ENCODE peak calls at places on chromosome 20, in ten cellular contexts. One of them, this sample, is unnamed.

GRCh38 chr20:420721-421574 is 12.8 kb downstream of the RBCK1 start:
- DNase-seq in hippocampal formation: no peak
- DNase-seq in NCI-H1105: peak; percentile 94
- DNase-seq in SW 1271: peak; percentile 12
- DNase-seq in AG08396: peak; percentile 47
- DNase-seq in T1000: no peak
- DNase-seq in NT2/D1: no peak
- DNase-seq in HEK293T: peak; percentile 52
- DNase-seq in RCC 7860: no peak
- DNase-seq in NCI-H1694 treated with DMSO at 0.1 percent for 48 hours: no peak
- DNase-seq in this sample: no peak

GRCh38 chr20:57620274-57620990 is at the start of gene ZBP1:
- DNase-seq in AG08396: no peak
- DNase-seq in NCI-H1105: no peak
- DNase-seq in HEK293T: no peak
- DNase-seq in NT2/D1: no peak
- DNase-seq in SW 1271: no peak
- DNase-seq in hippocampal formation: no peak
- DNase-seq in T1000: no peak
- DNase-seq in RCC 7860: no peak
- DNase-seq in NCI-H1694 treated with DMSO at 0.1 percent for 48 hours: no peak
- DNase-seq in this sample: peak; percentile 45

GRCh38 chr20:46356195-46357029 is 48.1 kb upstream of the CDH22 start:
- DNase-seq in RCC 7860: no peak
- DNase-seq in HEK293T: no peak
- DNase-seq in AG08396: no peak
- DNase-seq in NT2/D1: no peak
- DNase-seq in NCI-H1694 treated with DMSO at 0.1 percent for 48 hours: no peak
- DNase-seq in T1000: no peak
- DNase-seq in hippocampal formation: no peak
- DNase-seq in SW 1271: no peak
- DNase-seq in NCI-H1105: no peak
- DNase-seq in this sample: no peak

GRCh38 chr20:19757487-19757972 is 528 bp upstream of the RIN2 start:
- DNase-seq in AG08396: peak; percentile 88
- DNase-seq in hippocampal formation: peak; percentile 66
- DNase-seq in NT2/D1: no peak
- DNase-seq in RCC 7860: no peak
- DNase-seq in SW 1271: peak; percentile 67
- DNase-seq in HEK293T: peak; percentile 47
- DNase-seq in NCI-H1694 treated with DMSO at 0.1 percent for 48 hours: no peak
- DNase-seq in NCI-H1105: peak; percentile 26
- DNase-seq in T1000: peak; percentile 17
- DNase-seq in this sample: peak; percentile 47

GRCh38 chr20:61560361-61560853 is 308.3 kb downstream of the CDH4 start:
- DNase-seq in SW 1271: no peak
- DNase-seq in NCI-H1105: no peak
- DNase-seq in T1000: peak; percentile 31
- DNase-seq in HEK293T: peak; percentile 12
- DNase-seq in NCI-H1694 treated with DMSO at 0.1 percent for 48 hours: no peak
- DNase-seq in RCC 7860: no peak
- DNase-seq in hippocampal formation: no peak
- DNase-seq in AG08396: peak; percentile 60
- DNase-seq in NT2/D1: no peak
- DNase-seq in this sample: peak; percentile 26

GRCh38 chr20:5267092-5267491 is 49.7 kb downstream of the PROKR2 start:
- DNase-seq in AG08396: no peak
- DNase-seq in T1000: no peak
- DNase-seq in SW 1271: no peak
- DNase-seq in NT2/D1: no peak
- DNase-seq in hippocampal formation: no peak
- DNase-seq in RCC 7860: no peak
- DNase-seq in HEK293T: no peak
- DNase-seq in NCI-H1105: no peak
- DNase-seq in NCI-H1694 treated with DMSO at 0.1 percent for 48 hours: no peak
- DNase-seq in this sample: no peak

GRCh38 chr20:32017711-32018251 is 7.5 kb downstream of the CCM2L start:
- DNase-seq in NT2/D1: no peak
- DNase-seq in NCI-H1694 treated with DMSO at 0.1 percent for 48 hours: no peak
- DNase-seq in SW 1271: peak; percentile 35
- DNase-seq in HEK293T: peak; percentile 56
- DNase-seq in NCI-H1105: peak; percentile 96
- DNase-seq in RCC 7860: no peak
- DNase-seq in AG08396: no peak
- DNase-seq in hippocampal formation: no peak
- DNase-seq in T1000: no peak
- DNase-seq in this sample: peak; percentile 35

GRCh38 chr20:14951105-14951504 is 613.7 kb upstream of the FLRT3 start:
- DNase-seq in SW 1271: no peak
- DNase-seq in AG08396: no peak
- DNase-seq in RCC 7860: no peak
- DNase-seq in NT2/D1: no peak
- DNase-seq in T1000: no peak
- DNase-seq in NCI-H1694 treated with DMSO at 0.1 percent for 48 hours: no peak
- DNase-seq in HEK293T: no peak
- DNase-seq in hippocampal formation: no peak
- DNase-seq in NCI-H1105: no peak
- DNase-seq in this sample: no peak

GRCh38 chr20:53940883-53941546 is 129.4 kb downstream of the BCAS1 start:
- DNase-seq in RCC 7860: peak; percentile 80
- DNase-seq in NT2/D1: no peak
- DNase-seq in NCI-H1694 treated with DMSO at 0.1 percent for 48 hours: no peak
- DNase-seq in hippocampal formation: peak; percentile 26
- DNase-seq in T1000: no peak
- DNase-seq in AG08396: peak; percentile 54
- DNase-seq in SW 1271: peak; percentile 55
- DNase-seq in HEK293T: no peak
- DNase-seq in NCI-H1105: no peak
- DNase-seq in this sample: peak; percentile 67

GRCh38 chr20:62580733-62581132 is 61.6 kb upstream of the SLCO4A1 start:
- DNase-seq in RCC 7860: no peak
- DNase-seq in T1000: no peak
- DNase-seq in NCI-H1694 treated with DMSO at 0.1 percent for 48 hours: no peak
- DNase-seq in hippocampal formation: no peak
- DNase-seq in NCI-H1105: no peak
- DNase-seq in AG08396: no peak
- DNase-seq in NT2/D1: no peak
- DNase-seq in HEK293T: no peak
- DNase-seq in SW 1271: no peak
- DNase-seq in this sample: no peak

GRCh38 chr20:58458342-58459057 is 56.7 kb downstream of the APCDD1L start:
- DNase-seq in NCI-H1694 treated with DMSO at 0.1 percent for 48 hours: no peak
- DNase-seq in RCC 7860: no peak
- DNase-seq in NCI-H1105: no peak
- DNase-seq in SW 1271: no peak
- DNase-seq in AG08396: no peak
- DNase-seq in T1000: no peak
- DNase-seq in NT2/D1: no peak
- DNase-seq in HEK293T: no peak
- DNase-seq in hippocampal formation: no peak
- DNase-seq in this sample: no peak

GRCh38 chr20:33773412-33774089 is 37.6 kb upstream of the CHMP4B start:
- DNase-seq in AG08396: no peak
- DNase-seq in SW 1271: no peak
- DNase-seq in NCI-H1105: no peak
- DNase-seq in T1000: no peak
- DNase-seq in hippocampal formation: no peak
- DNase-seq in RCC 7860: no peak
- DNase-seq in NCI-H1694 treated with DMSO at 0.1 percent for 48 hours: no peak
- DNase-seq in HEK293T: no peak
- DNase-seq in NT2/D1: no peak
- DNase-seq in this sample: no peak

GRCh38 chr20:39453890-39454289 is 491.7 kb downstream of the DHX35 start:
- DNase-seq in NT2/D1: no peak
- DNase-seq in NCI-H1105: no peak
- DNase-seq in hippocampal formation: no peak
- DNase-seq in NCI-H1694 treated with DMSO at 0.1 percent for 48 hours: peak; percentile 14
- DNase-seq in HEK293T: no peak
- DNase-seq in SW 1271: no peak
- DNase-seq in RCC 7860: no peak
- DNase-seq in T1000: no peak
- DNase-seq in AG08396: no peak
- DNase-seq in this sample: no peak

GRCh38 chr20:11229772-11230171 is 556.0 kb upstream of the JAG1 start:
- DNase-seq in SW 1271: peak; percentile 81
- DNase-seq in NCI-H1105: no peak
- DNase-seq in NT2/D1: no peak
- DNase-seq in RCC 7860: peak; percentile 80
- DNase-seq in NCI-H1694 treated with DMSO at 0.1 percent for 48 hours: no peak
- DNase-seq in hippocampal formation: no peak
- DNase-seq in HEK293T: no peak
- DNase-seq in AG08396: peak; percentile 63
- DNase-seq in T1000: peak; percentile 57
- DNase-seq in this sample: peak; percentile 41

GRCh38 chr20:33653900-33654596 is 8.1 kb upstream of the C20orf144 start:
- DNase-seq in SW 1271: no peak
- DNase-seq in NCI-H1105: peak; percentile 99
- DNase-seq in hippocampal formation: no peak
- DNase-seq in HEK293T: no peak
- DNase-seq in NT2/D1: no peak
- DNase-seq in NCI-H1694 treated with DMSO at 0.1 percent for 48 hours: no peak
- DNase-seq in T1000: no peak
- DNase-seq in RCC 7860: no peak
- DNase-seq in AG08396: no peak
- DNase-seq in this sample: peak; percentile 24

GRCh38 chr20:8132632-8133587 is 844 bp downstream of the PLCB1 start:
- DNase-seq in NT2/D1: no peak
- DNase-seq in RCC 7860: no peak
- DNase-seq in NCI-H1105: no peak
- DNase-seq in NCI-H1694 treated with DMSO at 0.1 percent for 48 hours: peak; percentile 17
- DNase-seq in SW 1271: no peak
- DNase-seq in hippocampal formation: peak; percentile 7
- DNase-seq in T1000: no peak
- DNase-seq in HEK293T: peak; percentile 23
- DNase-seq in AG08396: no peak
- DNase-seq in this sample: no peak

GRCh38 chr20:1122388-1123315 is 4.2 kb downstream of the PSMF1 start:
- DNase-seq in RCC 7860: no peak
- DNase-seq in HEK293T: no peak
- DNase-seq in hippocampal formation: no peak
- DNase-seq in SW 1271: no peak
- DNase-seq in AG08396: no peak
- DNase-seq in T1000: no peak
- DNase-seq in NT2/D1: no peak
- DNase-seq in NCI-H1694 treated with DMSO at 0.1 percent for 48 hours: no peak
- DNase-seq in NCI-H1105: peak; percentile 2
- DNase-seq in this sample: peak; percentile 17

GRCh38 chr20:53162251-53162835 is 190.2 kb downstream of the TSHZ2 start:
- DNase-seq in SW 1271: no peak
- DNase-seq in AG08396: peak; percentile 33
- DNase-seq in NCI-H1105: no peak
- DNase-seq in T1000: peak; percentile 56
- DNase-seq in NCI-H1694 treated with DMSO at 0.1 percent for 48 hours: no peak
- DNase-seq in RCC 7860: peak; percentile 58
- DNase-seq in HEK293T: peak; percentile 79
- DNase-seq in hippocampal formation: no peak
- DNase-seq in NT2/D1: peak; percentile 57
- DNase-seq in this sample: peak; percentile 19

GRCh38 chr20:20736303-20736702 is 23.9 kb upstream of the RALGAPA2 start:
- DNase-seq in NCI-H1105: no peak
- DNase-seq in NCI-H1694 treated with DMSO at 0.1 percent for 48 hours: no peak
- DNase-seq in NT2/D1: no peak
- DNase-seq in hippocampal formation: no peak
- DNase-seq in SW 1271: no peak
- DNase-seq in HEK293T: no peak
- DNase-seq in T1000: no peak
- DNase-seq in AG08396: no peak
- DNase-seq in RCC 7860: no peak
- DNase-seq in this sample: no peak

GRCh38 chr20:235891-236290 is 8.8 kb downstream of the DEFB129 start:
- DNase-seq in T1000: no peak
- DNase-seq in SW 1271: no peak
- DNase-seq in HEK293T: no peak
- DNase-seq in NT2/D1: no peak
- DNase-seq in NCI-H1694 treated with DMSO at 0.1 percent for 48 hours: no peak
- DNase-seq in AG08396: peak; percentile 15
- DNase-seq in NCI-H1105: no peak
- DNase-seq in RCC 7860: no peak
- DNase-seq in hippocampal formation: peak; percentile 6
- DNase-seq in this sample: peak; percentile 53

GRCh38 chr20:32964575-32964974 is 39.7 kb downstream of the SUN5 start:
- DNase-seq in NCI-H1694 treated with DMSO at 0.1 percent for 48 hours: no peak
- DNase-seq in NT2/D1: no peak
- DNase-seq in SW 1271: no peak
- DNase-seq in NCI-H1105: no peak
- DNase-seq in AG08396: no peak
- DNase-seq in T1000: no peak
- DNase-seq in HEK293T: no peak
- DNase-seq in hippocampal formation: no peak
- DNase-seq in RCC 7860: no peak
- DNase-seq in this sample: no peak

GRCh38 chr20:824490-824889 is 9.0 kb upstream of the FAM110A start:
- DNase-seq in NCI-H1105: no peak
- DNase-seq in T1000: no peak
- DNase-seq in NT2/D1: no peak
- DNase-seq in hippocampal formation: no peak
- DNase-seq in AG08396: no peak
- DNase-seq in NCI-H1694 treated with DMSO at 0.1 percent for 48 hours: no peak
- DNase-seq in RCC 7860: no peak
- DNase-seq in HEK293T: no peak
- DNase-seq in SW 1271: no peak
- DNase-seq in this sample: no peak

This sample was measured in SJCRH30.